ENCODE peak calls at places on chromosomes 11 and 22, in ten cellular contexts. One of them, this sample, is unnamed.

GRCh38 chr11:75592699-75593098 is 30.6 kb downstream of the SERPINH1 start:
- DNase-seq in stimulated activated CD4-positive, alpha-beta T cell treated with anti-CD3 and anti-CD28 coated beads, Interleukin-12 subunit alpha, Interleukin-12 subunit beta, amount 100 ng/mL, for 48 hours: no peak
- DNase-seq in naive B cell: no peak
- DNase-seq in activated gamma-delta T cell: no peak
- DNase-seq in T-helper 9 cell: no peak
- DNase-seq in GM20000: no peak
- DNase-seq in non-pigmented ciliary epithelial cell: no peak
- DNase-seq in anterior cingulate cortex: no peak
- DNase-seq in activated CD4-positive, alpha-beta T cell treated with anti-CD3 and anti-CD28 coated beads, Interleukin-2, amount 50 U/mL, for 1 hour: no peak
- DNase-seq in activated naive CD4-positive, alpha-beta T cell treated with Interleukin-2 at 50 U/mL for 16 hours: no peak
- DNase-seq in this sample: no peak

GRCh38 chr22:33105501-33105911 is 47.3 kb upstream of the SYN3 start:
- DNase-seq in stimulated activated CD4-positive, alpha-beta T cell treated with anti-CD3 and anti-CD28 coated beads, Interleukin-12 subunit alpha, Interleukin-12 subunit beta, amount 100 ng/mL, for 48 hours: no peak
- DNase-seq in naive B cell: no peak
- DNase-seq in activated gamma-delta T cell: no peak
- DNase-seq in T-helper 9 cell: no peak
- DNase-seq in GM20000: no peak
- DNase-seq in non-pigmented ciliary epithelial cell: no peak
- DNase-seq in anterior cingulate cortex: peak
- DNase-seq in activated CD4-positive, alpha-beta T cell treated with anti-CD3 and anti-CD28 coated beads, Interleukin-2, amount 50 U/mL, for 1 hour: no peak
- DNase-seq in activated naive CD4-positive, alpha-beta T cell treated with Interleukin-2 at 50 U/mL for 16 hours: no peak
- DNase-seq in this sample: peak

GRCh38 chr11:102171101-102171500 is 60.9 kb downstream of the YAP1 start:
- DNase-seq in stimulated activated CD4-positive, alpha-beta T cell treated with anti-CD3 and anti-CD28 coated beads, Interleukin-12 subunit alpha, Interleukin-12 subunit beta, amount 100 ng/mL, for 48 hours: no peak
- DNase-seq in naive B cell: no peak
- DNase-seq in activated gamma-delta T cell: no peak
- DNase-seq in T-helper 9 cell: no peak
- DNase-seq in GM20000: no peak
- DNase-seq in non-pigmented ciliary epithelial cell: peak
- DNase-seq in anterior cingulate cortex: no peak
- DNase-seq in activated CD4-positive, alpha-beta T cell treated with anti-CD3 and anti-CD28 coated beads, Interleukin-2, amount 50 U/mL, for 1 hour: no peak
- DNase-seq in activated naive CD4-positive, alpha-beta T cell treated with Interleukin-2 at 50 U/mL for 16 hours: no peak
- DNase-seq in this sample: no peak

GRCh38 chr22:20867179-20868099 is 8.6 kb downstream of the SNAP29 start:
- DNase-seq in stimulated activated CD4-positive, alpha-beta T cell treated with anti-CD3 and anti-CD28 coated beads, Interleukin-12 subunit alpha, Interleukin-12 subunit beta, amount 100 ng/mL, for 48 hours: no peak
- DNase-seq in naive B cell: no peak
- DNase-seq in activated gamma-delta T cell: no peak
- DNase-seq in T-helper 9 cell: no peak
- DNase-seq in GM20000: peak
- DNase-seq in non-pigmented ciliary epithelial cell: no peak
- DNase-seq in anterior cingulate cortex: no peak
- DNase-seq in activated CD4-positive, alpha-beta T cell treated with anti-CD3 and anti-CD28 coated beads, Interleukin-2, amount 50 U/mL, for 1 hour: no peak
- DNase-seq in activated naive CD4-positive, alpha-beta T cell treated with Interleukin-2 at 50 U/mL for 16 hours: no peak
- DNase-seq in this sample: no peak

GRCh38 chr11:75260396-75260795 is 19.8 kb downstream of the TPBGL start:
- DNase-seq in stimulated activated CD4-positive, alpha-beta T cell treated with anti-CD3 and anti-CD28 coated beads, Interleukin-12 subunit alpha, Interleukin-12 subunit beta, amount 100 ng/mL, for 48 hours: no peak
- DNase-seq in naive B cell: no peak
- DNase-seq in activated gamma-delta T cell: no peak
- DNase-seq in T-helper 9 cell: no peak
- DNase-seq in GM20000: no peak
- DNase-seq in non-pigmented ciliary epithelial cell: no peak
- DNase-seq in anterior cingulate cortex: no peak
- DNase-seq in activated CD4-positive, alpha-beta T cell treated with anti-CD3 and anti-CD28 coated beads, Interleukin-2, amount 50 U/mL, for 1 hour: no peak
- DNase-seq in activated naive CD4-positive, alpha-beta T cell treated with Interleukin-2 at 50 U/mL for 16 hours: no peak
- DNase-seq in this sample: no peak

GRCh38 chr22:36213596-36213995 is 12.0 kb upstream of the APOL4 start:
- DNase-seq in stimulated activated CD4-positive, alpha-beta T cell treated with anti-CD3 and anti-CD28 coated beads, Interleukin-12 subunit alpha, Interleukin-12 subunit beta, amount 100 ng/mL, for 48 hours: no peak
- DNase-seq in naive B cell: no peak
- DNase-seq in activated gamma-delta T cell: no peak
- DNase-seq in T-helper 9 cell: no peak
- DNase-seq in GM20000: no peak
- DNase-seq in non-pigmented ciliary epithelial cell: no peak
- DNase-seq in anterior cingulate cortex: no peak
- DNase-seq in activated CD4-positive, alpha-beta T cell treated with anti-CD3 and anti-CD28 coated beads, Interleukin-2, amount 50 U/mL, for 1 hour: no peak
- DNase-seq in activated naive CD4-positive, alpha-beta T cell treated with Interleukin-2 at 50 U/mL for 16 hours: no peak
- DNase-seq in this sample: no peak

GRCh38 chr11:1458340-1459218 is 28.0 kb downstream of the MOB2 start:
- DNase-seq in stimulated activated CD4-positive, alpha-beta T cell treated with anti-CD3 and anti-CD28 coated beads, Interleukin-12 subunit alpha, Interleukin-12 subunit beta, amount 100 ng/mL, for 48 hours: no peak
- DNase-seq in naive B cell: no peak
- DNase-seq in activated gamma-delta T cell: no peak
- DNase-seq in T-helper 9 cell: no peak
- DNase-seq in GM20000: no peak
- DNase-seq in non-pigmented ciliary epithelial cell: no peak
- DNase-seq in anterior cingulate cortex: no peak
- DNase-seq in activated CD4-positive, alpha-beta T cell treated with anti-CD3 and anti-CD28 coated beads, Interleukin-2, amount 50 U/mL, for 1 hour: no peak
- DNase-seq in activated naive CD4-positive, alpha-beta T cell treated with Interleukin-2 at 50 U/mL for 16 hours: no peak
- DNase-seq in this sample: no peak

GRCh38 chr11:92224394-92225205 is at the start of gene FAT3:
- DNase-seq in stimulated activated CD4-positive, alpha-beta T cell treated with anti-CD3 and anti-CD28 coated beads, Interleukin-12 subunit alpha, Interleukin-12 subunit beta, amount 100 ng/mL, for 48 hours: no peak
- DNase-seq in naive B cell: no peak
- DNase-seq in activated gamma-delta T cell: no peak
- DNase-seq in T-helper 9 cell: no peak
- DNase-seq in GM20000: peak
- DNase-seq in non-pigmented ciliary epithelial cell: no peak
- DNase-seq in anterior cingulate cortex: peak
- DNase-seq in activated CD4-positive, alpha-beta T cell treated with anti-CD3 and anti-CD28 coated beads, Interleukin-2, amount 50 U/mL, for 1 hour: no peak
- DNase-seq in activated naive CD4-positive, alpha-beta T cell treated with Interleukin-2 at 50 U/mL for 16 hours: no peak
- DNase-seq in this sample: peak

GRCh38 chr22:29030618-29031235 is 30.9 kb downstream of the C22orf31 start:
- DNase-seq in stimulated activated CD4-positive, alpha-beta T cell treated with anti-CD3 and anti-CD28 coated beads, Interleukin-12 subunit alpha, Interleukin-12 subunit beta, amount 100 ng/mL, for 48 hours: no peak
- DNase-seq in naive B cell: no peak
- DNase-seq in activated gamma-delta T cell: no peak
- DNase-seq in T-helper 9 cell: no peak
- DNase-seq in GM20000: no peak
- DNase-seq in non-pigmented ciliary epithelial cell: peak
- DNase-seq in anterior cingulate cortex: peak
- DNase-seq in activated CD4-positive, alpha-beta T cell treated with anti-CD3 and anti-CD28 coated beads, Interleukin-2, amount 50 U/mL, for 1 hour: no peak
- DNase-seq in activated naive CD4-positive, alpha-beta T cell treated with Interleukin-2 at 50 U/mL for 16 hours: no peak
- DNase-seq in this sample: no peak

GRCh38 chr11:119714189-119714588 is 14.8 kb downstream of the NECTIN1 start:
- DNase-seq in stimulated activated CD4-positive, alpha-beta T cell treated with anti-CD3 and anti-CD28 coated beads, Interleukin-12 subunit alpha, Interleukin-12 subunit beta, amount 100 ng/mL, for 48 hours: no peak
- DNase-seq in naive B cell: no peak
- DNase-seq in activated gamma-delta T cell: no peak
- DNase-seq in T-helper 9 cell: no peak
- DNase-seq in GM20000: no peak
- DNase-seq in non-pigmented ciliary epithelial cell: no peak
- DNase-seq in anterior cingulate cortex: no peak
- DNase-seq in activated CD4-positive, alpha-beta T cell treated with anti-CD3 and anti-CD28 coated beads, Interleukin-2, amount 50 U/mL, for 1 hour: no peak
- DNase-seq in activated naive CD4-positive, alpha-beta T cell treated with Interleukin-2 at 50 U/mL for 16 hours: no peak
- DNase-seq in this sample: no peak

GRCh38 chr11:119237515-119237914 is 31.4 kb downstream of the CBL start:
- DNase-seq in stimulated activated CD4-positive, alpha-beta T cell treated with anti-CD3 and anti-CD28 coated beads, Interleukin-12 subunit alpha, Interleukin-12 subunit beta, amount 100 ng/mL, for 48 hours: no peak
- DNase-seq in naive B cell: no peak
- DNase-seq in activated gamma-delta T cell: no peak
- DNase-seq in T-helper 9 cell: no peak
- DNase-seq in GM20000: no peak
- DNase-seq in non-pigmented ciliary epithelial cell: no peak
- DNase-seq in anterior cingulate cortex: no peak
- DNase-seq in activated CD4-positive, alpha-beta T cell treated with anti-CD3 and anti-CD28 coated beads, Interleukin-2, amount 50 U/mL, for 1 hour: no peak
- DNase-seq in activated naive CD4-positive, alpha-beta T cell treated with Interleukin-2 at 50 U/mL for 16 hours: no peak
- DNase-seq in this sample: no peak

GRCh38 chr11:111960916-111961315 is 23.8 kb downstream of the DIXDC1 start:
- DNase-seq in stimulated activated CD4-positive, alpha-beta T cell treated with anti-CD3 and anti-CD28 coated beads, Interleukin-12 subunit alpha, Interleukin-12 subunit beta, amount 100 ng/mL, for 48 hours: no peak
- DNase-seq in naive B cell: no peak
- DNase-seq in activated gamma-delta T cell: no peak
- DNase-seq in T-helper 9 cell: no peak
- DNase-seq in GM20000: no peak
- DNase-seq in non-pigmented ciliary epithelial cell: no peak
- DNase-seq in anterior cingulate cortex: no peak
- DNase-seq in activated CD4-positive, alpha-beta T cell treated with anti-CD3 and anti-CD28 coated beads, Interleukin-2, amount 50 U/mL, for 1 hour: no peak
- DNase-seq in activated naive CD4-positive, alpha-beta T cell treated with Interleukin-2 at 50 U/mL for 16 hours: no peak
- DNase-seq in this sample: no peak

GRCh38 chr11:66464916-66465315 is 1.8 kb upstream of the PELI3 start:
- DNase-seq in stimulated activated CD4-positive, alpha-beta T cell treated with anti-CD3 and anti-CD28 coated beads, Interleukin-12 subunit alpha, Interleukin-12 subunit beta, amount 100 ng/mL, for 48 hours: no peak
- DNase-seq in naive B cell: no peak
- DNase-seq in activated gamma-delta T cell: no peak
- DNase-seq in T-helper 9 cell: no peak
- DNase-seq in GM20000: no peak
- DNase-seq in non-pigmented ciliary epithelial cell: no peak
- DNase-seq in anterior cingulate cortex: no peak
- DNase-seq in activated CD4-positive, alpha-beta T cell treated with anti-CD3 and anti-CD28 coated beads, Interleukin-2, amount 50 U/mL, for 1 hour: no peak
- DNase-seq in activated naive CD4-positive, alpha-beta T cell treated with Interleukin-2 at 50 U/mL for 16 hours: no peak
- DNase-seq in this sample: no peak

This sample was measured in occipital lobe.